ENCODE peak calls at places on chromosome 1, in seven cellular contexts. F is OCI-LY7, I is spleen, A is prostate gland, Q is H9, B is sigmoid colon, Y is cardiac muscle cell. H is an unnamed sample. For H3K9me3, the result is how much of the 10 kb centered on the place peaks cover.

GRCh38 chr1:4375812-4376211 is 278.6 kb upstream of the AJAP1 start:
- DNase-seq in A (no peak), F (no peak), I (no peak), Y (no peak), B (no peak), Q (no peak), H (no peak)

GRCh38 chr1:19866758-19867157 is 15.4 kb upstream of the OTUD3 start:
- DNase-seq in F (no peak), A (no peak), Y (no peak), Q (no peak), B (no peak), I (no peak), H (no peak)

GRCh38 chr1:20416706-20417105 is 69.3 kb downstream of the CAMK2N1 start:
- DNase-seq in F (no peak), I (no peak), Q (no peak), B (no peak), Y (no peak), A (no peak), H (no peak)

GRCh38 chr1:223535261-223535778 is 130.2 kb downstream of the CAPN8 start:
- DNase-seq in A (no peak), I (no peak), Q (no peak), F (no peak), B (no peak), Y (no peak), H (no peak)

GRCh38 chr1:54480201-54480848 is 67.7 kb upstream of the ACOT11 start:
- DNase-seq in I (no peak), Y (no peak), Q (no peak), F (peak), A (no peak), B (no peak), H (no peak)

GRCh38 chr1:117268926-117269378 is 58.2 kb upstream of the VTCN1 start:
- DNase-seq in B (no peak), A (peak), Y (no peak), Q (peak), F (no peak), I (no peak), H (peak)

GRCh38 chr1:209646558-209646957 is 5.7 kb downstream of the LAMB3 start:
- DNase-seq in I (no peak), A (no peak), F (no peak), Q (peak), Y (peak), B (no peak), H (no peak)

GRCh38 chr1:30782361-30783243 is 25.0 kb upstream of the LAPTM5 start:
- DNase-seq in A (peak), I (peak), Q (peak), B (peak), Y (peak), F (peak), H (peak)

GRCh38 chr1:28108006-28108405 is 19.6 kb upstream of the EYA3 start:
- DNase-seq in Q (no peak), F (no peak), Y (no peak), B (no peak), A (no peak), I (no peak), H (no peak)

GRCh38 chr1:245583081-245583480 is 428.3 kb downstream of the KIF26B start:
- DNase-seq in A (no peak), F (no peak), Q (no peak), B (no peak), Y (no peak), I (no peak), H (no peak)

GRCh38 chr1:245578306-245578705 is 423.5 kb downstream of the KIF26B start:
- DNase-seq in I (no peak), F (no peak), A (no peak), B (no peak), Q (no peak), Y (no peak), H (no peak)

GRCh38 chr1:245579881-245580280 is 425.1 kb downstream of the KIF26B start:
- DNase-seq in B (no peak), F (no peak), I (no peak), Y (no peak), A (no peak), Q (no peak), H (no peak)

GRCh38 chr1:245578751-245579150 is 424.0 kb downstream of the KIF26B start:
- DNase-seq in F (no peak), Y (no peak), B (no peak), Q (no peak), I (no peak), A (no peak), H (no peak)

DNA sequence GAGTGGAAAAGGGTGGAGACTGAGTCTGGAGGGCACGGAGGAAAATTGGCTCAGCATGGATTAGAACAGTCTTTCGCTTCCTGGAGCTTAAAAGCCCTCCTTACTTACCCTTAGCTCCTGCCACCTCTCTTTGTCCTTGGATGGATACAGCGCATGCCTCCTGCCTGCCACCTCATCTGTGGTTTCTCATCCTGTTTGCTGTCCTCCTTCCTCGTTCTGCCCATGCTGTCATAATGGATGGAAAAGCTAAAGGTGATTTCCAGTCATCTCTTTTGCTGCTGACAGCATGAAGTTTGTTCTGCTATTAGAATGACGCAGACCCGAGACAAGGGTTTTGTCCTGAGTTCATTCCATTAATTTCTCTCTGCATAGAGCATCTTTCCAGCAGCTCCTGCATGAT is 425.9 kb downstream of the KIF26B start:
- DNase-seq in B (no peak), I (no peak), F (no peak), A (no peak), Y (no peak), Q (no peak), H (no peak)
- H3K27ac ChIP-seq in B (no peak), I (no peak), F (no peak), A (no peak), Y (no peak), Q (no peak), H (no peak)

DNA sequence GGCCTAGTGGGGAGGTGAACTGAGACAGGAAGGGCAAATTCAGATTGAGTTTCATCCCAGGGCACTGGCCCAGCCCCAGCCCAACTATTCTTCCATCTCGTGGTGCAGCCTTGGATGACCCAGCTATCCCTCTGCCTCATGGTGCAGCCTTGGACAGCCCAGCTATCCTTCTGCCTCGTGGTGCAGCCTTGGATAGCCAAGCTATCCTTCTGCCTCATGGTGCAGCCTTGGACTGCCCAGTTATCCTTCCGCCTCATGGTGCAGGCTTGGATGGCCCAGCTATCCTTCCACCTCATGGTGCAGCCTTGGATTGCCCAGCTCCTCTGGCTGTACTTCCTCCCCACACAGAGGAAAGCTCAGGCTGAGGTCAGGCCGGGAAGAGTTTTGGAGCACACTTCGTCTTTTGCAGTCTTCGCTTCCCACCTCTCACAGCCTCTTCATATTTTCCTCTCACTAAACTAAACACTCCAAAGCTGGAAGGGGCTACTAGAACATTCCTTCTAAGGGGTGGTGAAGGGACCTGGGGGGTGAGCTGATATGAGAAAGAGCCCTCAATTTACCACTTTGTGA is 69.8 kb upstream of the TTC34 start:
- DNase-seq in Q (no peak), B (no peak), I (no peak), F (no peak), A (no peak), Y (no peak), H (no peak)
- H3K9me3 ChIP-seq in Q (half or more), B (under half), I (under half), F (under half), A (under half), Y (under half), H (under half)

DNA sequence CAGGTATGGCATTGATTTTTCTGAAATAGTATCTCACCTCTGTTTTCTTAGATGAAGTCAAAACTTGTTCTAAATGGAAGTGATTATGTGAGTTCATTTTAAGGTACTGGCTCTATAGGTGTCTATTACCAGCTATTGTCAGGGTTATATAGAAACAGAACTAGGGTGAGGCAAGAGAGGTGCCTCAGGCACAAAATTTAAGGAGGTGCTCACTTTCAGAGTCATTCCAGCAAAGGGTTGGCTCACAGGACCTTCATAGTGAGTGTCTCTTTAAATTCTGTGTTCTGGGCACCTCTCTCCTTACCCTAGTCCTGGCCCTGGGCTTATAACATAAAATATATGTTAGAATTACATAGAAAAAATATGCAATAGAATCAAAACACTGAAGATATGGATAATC is 49.3 kb downstream of the KIAA0319L start:
- DNase-seq in B (no peak), A (no peak), I (no peak), Y (no peak), Q (no peak), F (no peak), H (no peak)
- H3K27ac ChIP-seq in B (no peak), A (no peak), I (peak), Y (no peak), Q (no peak), F (peak), H (no peak)

GRCh38 chr1:52119722-52120121 is 22.2 kb upstream of the ZFYVE9 start:
- DNase-seq in F (no peak), Y (peak), I (no peak), A (no peak), B (no peak), Q (no peak), H (no peak)
- H3K9me3 ChIP-seq in F (under half), Y (under half), I (under half), A (under half), B (under half), Q (under half), H (under half)

GRCh38 chr1:25232866-25233784 is 823 bp upstream of the SYF2 start:
- DNase-seq in A (peak), Y (peak), Q (peak), B (peak), I (peak), F (peak), H (peak)
- H3K27ac ChIP-seq in A (peak), Y (peak), Q (peak), B (peak), I (peak), F (peak), H (peak)

DNA sequence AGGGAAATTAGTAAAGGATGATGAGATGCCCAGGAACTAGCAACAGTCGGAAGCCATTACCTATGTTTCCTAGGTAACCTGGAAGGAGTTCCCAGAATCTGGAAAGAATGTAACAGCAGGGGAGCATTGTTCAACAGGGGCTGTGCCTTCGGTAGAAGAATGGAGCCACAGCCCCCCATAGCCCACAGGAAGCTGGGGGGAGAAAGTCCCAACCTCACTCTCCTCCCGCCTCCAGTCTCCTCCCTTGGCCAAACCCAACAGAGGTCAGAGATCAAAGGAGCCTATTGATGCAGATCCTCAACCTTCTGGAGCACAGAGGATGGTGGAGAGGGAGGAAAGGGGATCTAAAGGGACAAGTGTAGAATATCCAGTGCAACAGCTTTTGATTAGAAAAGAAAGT is 131.5 kb upstream of the SLC44A3 start:
- DNase-seq in A (no peak), I (no peak), B (no peak), F (no peak), Y (no peak), Q (peak), H (peak)
- H3K9me3 ChIP-seq in A (under half), I (under half), B (under half), F (under half), Y (under half), Q (under half), H (under half)

DNA sequence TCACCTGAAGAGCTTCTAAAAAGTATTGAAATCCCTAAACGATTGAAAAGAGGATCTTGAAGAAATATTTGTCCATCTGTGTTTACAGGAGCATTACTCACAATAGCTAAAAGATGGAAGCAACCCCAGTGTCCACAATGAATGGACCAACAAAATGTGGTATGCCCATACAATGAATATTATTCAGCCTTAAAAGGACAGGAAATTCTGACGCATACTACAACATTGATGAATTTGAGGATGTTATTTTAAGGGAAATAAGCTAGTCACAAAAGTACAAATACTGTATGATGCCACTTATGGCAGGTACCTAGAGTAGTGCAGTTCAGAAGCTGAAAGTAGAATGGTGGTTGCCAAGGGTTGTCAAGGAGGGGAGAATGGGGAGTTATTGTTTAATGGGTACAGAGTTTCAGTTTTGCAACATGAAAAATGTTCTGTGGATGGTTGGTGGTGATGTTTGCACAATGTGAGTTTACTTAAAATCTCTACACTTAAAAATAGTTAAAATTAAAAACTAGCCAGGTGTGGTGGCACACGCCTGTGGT is 37.1 kb upstream of the GADD45A start:
- DNase-seq in Y (no peak), Q (no peak), B (no peak), A (no peak), F (no peak), I (no peak), H (no peak)
- H3K27ac ChIP-seq in Y (peak), Q (no peak), B (peak), A (no peak), F (no peak), I (no peak), H (no peak)

GRCh38 chr1:61005572-61006386 is 76.6 kb upstream of the NFIA start:
- DNase-seq in I (no peak), B (no peak), F (no peak), Q (peak), Y (no peak), A (no peak), H (no peak)
- H3K9me3 ChIP-seq in I (under half), B (under half), F (under half), Q (under half), Y (under half), A (under half), H (under half)

GRCh38 chr1:214281902-214282695 is 1.1 kb downstream of the SMYD2 start:
- DNase-seq in F (peak), I (no peak), Y (peak), B (peak), A (no peak), Q (no peak), H (peak)
- H3K27ac ChIP-seq in F (peak), I (peak), Y (no peak), B (peak), A (peak), Q (no peak), H (peak)

GRCh38 chr1:152506899-152507498 is 3.6 kb upstream of the LCE5A start:
- DNase-seq in Q (no peak), Y (no peak), B (no peak), I (no peak), F (no peak), A (no peak), H (no peak)
- H3K9me3 ChIP-seq in Q (half or more), Y (under half), B (under half), I (under half), F (under half), A (under half), H (under half)